ENCODE peak calls at places on chromosomes 13 and 19, in ten cellular contexts. C, A, J, E, P, F, N, L, O and S are unnamed samples.

GRCh38 chr13:51822106-51822840 is 18.3 kb upstream of the DHRS12 start:
- DNase-seq in C (no peak), A (no peak), J (no peak), E (no peak), P (no peak), F (no peak), N (no peak), L (no peak), O (no peak), S (no peak)

GRCh38 chr19:50333737-50334617 is 4.8 kb upstream of the KCNC3 start:
- DNase-seq in C (peak), A (no peak), J (peak), E (no peak), P (peak), F (peak), N (peak), L (peak), O (no peak), S (no peak)

GRCh38 chr19:29724102-29724641 is 9.1 kb upstream of the C19orf12 start:
- DNase-seq in C (no peak), A (no peak), J (no peak), E (no peak), P (no peak), F (no peak), N (no peak), L (no peak), O (peak), S (no peak)

GRCh38 chr19:35357867-35358573 is at the start of gene FFAR3:
- DNase-seq in C (no peak), A (no peak), J (no peak), E (no peak), P (no peak), F (no peak), N (no peak), L (peak), O (no peak), S (no peak)

GRCh38 chr13:21221268-21221667 is 44.8 kb downstream of the MRPL57 start:
- DNase-seq in C (no peak), A (no peak), J (no peak), E (no peak), P (no peak), F (no peak), N (no peak), L (no peak), O (no peak), S (no peak)

GRCh38 chr13:109678459-109678858 is 107.9 kb downstream of the IRS2 start:
- DNase-seq in C (no peak), A (no peak), J (no peak), E (no peak), P (no peak), F (no peak), N (no peak), L (no peak), O (no peak), S (no peak)

GRCh38 chr19:15107056-15108010 is at the start of gene SYDE1:
- DNase-seq in C (peak), A (no peak), J (no peak), E (no peak), P (no peak), F (no peak), N (no peak), L (no peak), O (peak), S (no peak)

GRCh38 chr13:21616205-21616604 is 12.2 kb upstream of the MICU2 start:
- DNase-seq in C (no peak), A (no peak), J (no peak), E (no peak), P (no peak), F (no peak), N (no peak), L (no peak), O (no peak), S (no peak)

GRCh38 chr13:91346848-91347211 is 657 bp upstream of the MIR17HG start:
- DNase-seq in C (no peak), A (peak), J (no peak), E (no peak), P (peak), F (peak), N (no peak), L (peak), O (peak), S (no peak)

GRCh38 chr19:34481861-34482379 is 362 bp downstream of the WTIP start:
- DNase-seq in C (peak), A (no peak), J (no peak), E (no peak), P (no peak), F (no peak), N (no peak), L (no peak), O (no peak), S (no peak)